ENCODE peak calls at places on chromosomes 4 and X, in six cellular contexts. G is T-helper 17 cell, J is AG04450, O is GDM1, C is GM20000, V is kidney epithelial cell. U is an unnamed sample.

GRCh38 chrX:48890296-48890925 is 7.2 kb downstream of the TIMM17B start:
- DNase-seq in G (no peak), J (no peak), O (no peak), C (no peak), V (no peak), U (no peak)

GRCh38 chr4:172850838-172851237 is 317.8 kb upstream of the GALNT7 start:
- DNase-seq in G (no peak), J (peak), O (no peak), C (no peak), V (peak), U (no peak)

GRCh38 chr4:174292473-174292872 is 8.8 kb downstream of the CEP44 start:
- DNase-seq in G (no peak), J (no peak), O (no peak), C (no peak), V (no peak), U (no peak)

GRCh38 chrX:117376460-117376859 is 740.1 kb downstream of the KLHL13 start:
- DNase-seq in G (no peak), J (no peak), O (no peak), C (no peak), V (peak), U (no peak)

GRCh38 chr4:20248155-20248558 is 3.5 kb upstream of the SLIT2 start:
- DNase-seq in G (no peak), J (peak), O (no peak), C (peak), V (no peak), U (no peak)

GRCh38 chrX:19183777-19184485 is 61.7 kb upstream of the ADGRG2 start:
- DNase-seq in G (no peak), J (no peak), O (no peak), C (no peak), V (no peak), U (no peak)

GRCh38 chr4:173656898-173657297 is 126.9 kb upstream of the HAND2 start:
- DNase-seq in G (no peak), J (no peak), O (no peak), C (no peak), V (no peak), U (no peak)

GRCh38 chrX:100512471-100512870 is 72.3 kb upstream of the TNMD start:
- DNase-seq in G (no peak), J (no peak), O (no peak), C (peak), V (no peak), U (no peak)

GRCh38 chrX:16033336-16033735 is 90.0 kb upstream of the GRPR start:
- DNase-seq in G (no peak), J (peak), O (no peak), C (no peak), V (no peak), U (no peak)

GRCh38 chrX:36867143-36867542 is 141.0 kb upstream of the FAM47C start:
- DNase-seq in G (no peak), J (no peak), O (no peak), C (peak), V (no peak), U (no peak)

GRCh38 chrX:38859602-38860001 is 58.3 kb downstream of the MID1IP1 start:
- DNase-seq in G (no peak), J (no peak), O (no peak), C (no peak), V (no peak), U (no peak)

GRCh38 chr4:101141855-101142254 is 205.5 kb downstream of the PPP3CA start:
- DNase-seq in G (no peak), J (no peak), O (no peak), C (no peak), V (no peak), U (no peak)

GRCh38 chrX:18047440-18047940 is 173.2 kb downstream of the BEND2 start:
- DNase-seq in G (no peak), J (no peak), O (no peak), C (no peak), V (no peak), U (no peak)

GRCh38 chr4:1154523-1155182 is 17.7 kb downstream of the SPON2 start:
- DNase-seq in G (no peak), J (peak), O (no peak), C (no peak), V (no peak), U (no peak)

GRCh38 chrX:378443-378842 is 8.3 kb downstream of the PPP2R3B start:
- DNase-seq in G (no peak), J (no peak), O (no peak), C (no peak), V (no peak), U (no peak)

GRCh38 chr4:3437998-3438846 is 3.5 kb upstream of the HGFAC start:
- DNase-seq in G (no peak), J (no peak), O (no peak), C (no peak), V (no peak), U (no peak)

GRCh38 chrX:11629593-11630211 is 36.0 kb downstream of the ARHGAP6 start:
- DNase-seq in G (no peak), J (peak), O (no peak), C (peak), V (peak), U (no peak)

GRCh38 chr4:152956650-152957436 is 20.7 kb downstream of the FHDC1 start:
- DNase-seq in G (no peak), J (peak), O (no peak), C (no peak), V (no peak), U (no peak)

GRCh38 chr4:8201341-8201781 is 2.3 kb downstream of the SH3TC1 start:
- DNase-seq in G (no peak), J (no peak), O (peak), C (peak), V (no peak), U (no peak)

GRCh38 chrX:38939067-38939466 is 137.8 kb downstream of the MID1IP1 start:
- DNase-seq in G (no peak), J (peak), O (no peak), C (no peak), V (no peak), U (no peak)

GRCh38 chr4:15392053-15392805 is 35.6 kb upstream of the C1QTNF7 start:
- DNase-seq in G (no peak), J (no peak), O (no peak), C (no peak), V (no peak), U (no peak)

GRCh38 chr4:7323872-7324650 is 110.7 kb downstream of the PSAPL1 start:
- DNase-seq in G (no peak), J (no peak), O (no peak), C (no peak), V (no peak), U (no peak)

GRCh38 chr4:7236847-7237246 is 44.5 kb downstream of the SORCS2 start:
- DNase-seq in G (no peak), J (no peak), O (no peak), C (no peak), V (no peak), U (no peak)

GRCh38 chr4:17013382-17014006 is 115.0 kb upstream of the LDB2 start:
- DNase-seq in G (no peak), J (no peak), O (no peak), C (no peak), V (no peak), U (no peak)

GRCh38 chr4:155377281-155377680 is 516 bp upstream of the MAP9 start:
- DNase-seq in G (no peak), J (no peak), O (no peak), C (no peak), V (no peak), U (no peak)

GRCh38 chr4:16237715-16238114 is 11.4 kb upstream of the TAPT1 start:
- DNase-seq in G (no peak), J (no peak), O (peak), C (no peak), V (no peak), U (no peak)

GRCh38 chr4:150156543-150156942 is 78.3 kb downstream of the DCLK2 start:
- DNase-seq in G (no peak), J (no peak), O (no peak), C (no peak), V (no peak), U (no peak)

GRCh38 chr4:150582881-150583286 is 933 bp downstream of the MAB21L2 start:
- DNase-seq in G (no peak), J (no peak), O (no peak), C (no peak), V (no peak), U (no peak)

GRCh38 chrX:27600686-27601085 is 10.5 kb downstream of the DCAF8L2 start:
- DNase-seq in G (no peak), J (no peak), O (no peak), C (no peak), V (no peak), U (no peak)

GRCh38 chr4:121484633-121485032 is 103.8 kb upstream of the QRFPR start:
- DNase-seq in G (no peak), J (peak), O (peak), C (peak), V (no peak), U (no peak)

GRCh38 chr4:146029147-146029546 is 90.5 kb upstream of the ZNF827 start:
- DNase-seq in G (no peak), J (no peak), O (no peak), C (no peak), V (no peak), U (no peak)

GRCh38 chrX:103716967-103717366 is 6.3 kb downstream of the TMEM31 start:
- DNase-seq in G (no peak), J (peak), O (no peak), C (no peak), V (no peak), U (no peak)